ENCODE peak calls at places on chromosomes 16 and 17, in seven cellular contexts. Y is left colon, I is stomach, M is cardiac muscle cell, Q is AG08395, J is cardiac fibroblast, K is astrocyte of the spinal cord. Z is an unnamed sample.

GRCh38 chr17:72397687-72398086 is 276.9 kb downstream of the SOX9 start:
- DNase-seq in Y (no peak), Q (peak), K (peak), I (no peak), M (peak), J (peak), Z (no peak)

GRCh38 chr17:45307290-45308015 is 9.4 kb downstream of the MAP3K14 start:
- DNase-seq in Y (no peak), J (peak), Q (peak), M (peak), K (peak), I (no peak), Z (no peak)

GRCh38 chr16:11283820-11284248 is 2.7 kb upstream of the PRM1 start:
- DNase-seq in J (peak), M (peak), K (no peak), Y (no peak), Q (peak), I (no peak), Z (no peak)

GRCh38 chr16:19837984-19838707 is 46.5 kb downstream of the GPRC5B start:
- DNase-seq in J (no peak), M (no peak), K (no peak), I (no peak), Y (no peak), Q (no peak), Z (no peak)

GRCh38 chr16:27982184-27982583 is 81.3 kb downstream of the GSG1L start:
- DNase-seq in I (no peak), Y (no peak), J (no peak), M (no peak), K (no peak), Q (no peak), Z (no peak)

GRCh38 chr17:35568561-35568960 is 7.9 kb upstream of the SLFN14 start:
- DNase-seq in M (peak), I (no peak), K (no peak), Q (peak), J (peak), Y (peak), Z (no peak)

GRCh38 chr17:3738562-3739295 is 15.0 kb downstream of the HASPIN start:
- DNase-seq in I (peak), J (no peak), Q (no peak), K (peak), M (no peak), Y (peak), Z (peak)

GRCh38 chr17:81306898-81307510 is 11.9 kb upstream of the SLC38A10 start:
- DNase-seq in M (no peak), J (no peak), Y (no peak), I (no peak), K (no peak), Q (no peak), Z (no peak)

GRCh38 chr16:4987580-4988374 is 29.6 kb downstream of the SEC14L5 start:
- DNase-seq in M (no peak), Q (no peak), K (no peak), I (no peak), J (no peak), Y (no peak), Z (no peak)

GRCh38 chr17:78741644-78742284 is 40.3 kb downstream of the CYTH1 start:
- DNase-seq in K (no peak), I (no peak), Q (no peak), J (no peak), M (no peak), Y (no peak), Z (no peak)

GRCh38 chr16:22300427-22301071 is 3.3 kb downstream of the POLR3E start:
- DNase-seq in M (peak), Y (peak), Q (peak), I (peak), J (peak), K (peak), Z (peak)

GRCh38 chr16:78184554-78185183 is 85.2 kb downstream of the WWOX start:
- DNase-seq in Y (no peak), M (no peak), K (peak), I (no peak), J (peak), Q (peak), Z (no peak)

Z was measured in lung.